ENCODE peak calls at places on chromosomes 12 and 14, in seven cellular contexts. J is right cardiac atrium; R is aorta; B is activated CD8-positive, alpha-beta T cell treated with anti-CD3 and anti-CD28 coated beads, Interleukin-2, amount 10 ng/mL, durations not matched to agents 7 days and 5 days; Y is sciatic nerve; W is omental fat pad; H is stimulated activated naive CD8-positive, alpha-beta T cell treated with anti-CD3 and anti-CD28 coated beads, Interleukin-15, amount 100 ng/mL, for 72 hours. D is an unnamed sample.

GRCh38 chr14:78885884-78886283 is 715.7 kb downstream of the NRXN3 start:
- ATAC-seq in J (no peak), R (no peak), B (no peak), Y (no peak), W (no peak), H (no peak), D (no peak)

GRCh38 chr12:10941916-10942607 is 3.0 kb upstream of the TAS2R14 start:
- ATAC-seq in J (no peak), R (no peak), B (peak; percentile 42), Y (no peak), W (no peak), H (peak; percentile 50), D (no peak)

GRCh38 chr12:24679135-24679534 is 269.8 kb downstream of the BCAT1 start:
- ATAC-seq in J (no peak), R (no peak), B (no peak), Y (peak; percentile 60), W (peak; percentile 84), H (no peak), D (no peak)

GRCh38 chr12:90908465-90908864 is 46.5 kb downstream of the CCER1 start:
- ATAC-seq in J (no peak), R (no peak), B (no peak), Y (peak; percentile 42), W (peak; percentile 92), H (no peak), D (no peak)

GRCh38 chr12:64739778-64740177 is 19.4 kb downstream of the GNS start:
- ATAC-seq in J (no peak), R (no peak), B (no peak), Y (no peak), W (no peak), H (no peak), D (no peak)

GRCh38 chr14:21965042-21965441 is 291.4 kb upstream of the OR4E1 start:
- ATAC-seq in J (no peak), R (no peak), B (peak; percentile 92), Y (no peak), W (no peak), H (peak; percentile 87), D (peak; percentile 90)

GRCh38 chr14:98189944-98190343 is 1082.1 kb downstream of the BCL11B start:
- ATAC-seq in J (no peak), R (no peak), B (peak; percentile 32), Y (no peak), W (no peak), H (peak; percentile 54), D (no peak)

GRCh38 chr14:30550335-30550734 is 8.6 kb upstream of the G2E3 start:
- ATAC-seq in J (no peak), R (no peak), B (no peak), Y (no peak), W (no peak), H (no peak), D (no peak)

GRCh38 chr12:75361408-75361807 is 26.9 kb downstream of the GLIPR1L1 start:
- ATAC-seq in J (no peak), R (no peak), B (no peak), Y (no peak), W (no peak), H (no peak), D (no peak)

GRCh38 chr12:96879301-96879700 is 27.8 kb upstream of the NEDD1 start:
- ATAC-seq in J (no peak), R (peak; percentile 28), B (no peak), Y (no peak), W (peak; percentile 30), H (peak; percentile 28), D (no peak)

GRCh38 chr12:96578526-96579125 is 89.2 kb downstream of the CFAP54 start:
- ATAC-seq in J (peak; percentile 51), R (no peak), B (peak; percentile 85), Y (no peak), W (no peak), H (peak; percentile 84), D (peak; percentile 64)

GRCh38 chr12:20492251-20492728 is 124.0 kb downstream of the PDE3A start:
- ATAC-seq in J (peak; percentile 33), R (no peak), B (no peak), Y (no peak), W (no peak), H (peak; percentile 96), D (peak; percentile 32)